ENCODE peak calls at places on chromosome 22, in five cellular contexts. B is HepG2, M is K562, A is GM23338, T is HCT116. K is an unnamed sample.

GRCh38 chr22:20565761-20566160 is 58.4 kb downstream of the MED15 start:
- DNase-seq in M (no peak), A (no peak), T (no peak), B (no peak), K (no peak)

GRCh38 chr22:47125603-47126002 is 363.2 kb downstream of the TBC1D22A start:
- DNase-seq in M (peak; percentile 56), B (no peak), A (peak; percentile 26), T (peak; percentile 12), K (no peak)

GRCh38 chr22:44023404-44024287 is 456 bp upstream of the PARVB start:
- DNase-seq in T (no peak), B (no peak), M (peak; percentile 75), A (peak; percentile 75), K (peak; percentile 51)

GRCh38 chr22:31926969-31927368 is 17.4 kb upstream of the YWHAH start:
- DNase-seq in M (peak; percentile 83), B (no peak), A (peak; percentile 74), T (no peak), K (no peak)

GRCh38 chr22:34135749-34136148 is 215.5 kb upstream of the LARGE1 start:
- DNase-seq in T (no peak), B (no peak), M (no peak), A (no peak), K (no peak)

GRCh38 chr22:38270091-38270972 is 2.5 kb downstream of the TMEM184B start:
- DNase-seq in T (no peak), B (no peak), A (no peak), M (no peak), K (no peak)

GRCh38 chr22:48370508-48371325 is 1457.0 kb downstream of the BRD1 start:
- DNase-seq in M (no peak), T (no peak), A (no peak), B (no peak), K (no peak)

GRCh38 chr22:44575344-44576268 is 77.6 kb upstream of the RTL6 start:
- DNase-seq in A (no peak), B (no peak), M (no peak), T (no peak), K (no peak)

GRCh38 chr22:22713416-22713815 is 69.0 kb downstream of the GGTLC2 start:
- DNase-seq in T (no peak), B (no peak), M (no peak), A (no peak), K (no peak)

GRCh38 chr22:24827305-24827704 is 21.3 kb downstream of the SGSM1 start:
- DNase-seq in B (no peak), M (no peak), T (no peak), A (no peak), K (no peak)

GRCh38 chr22:27203276-27203660 is 545.9 kb downstream of the MIAT start:
- DNase-seq in A (no peak), B (no peak), T (no peak), M (no peak), K (no peak)

GRCh38 chr22:29233503-29233902 is 27.8 kb downstream of the EMID1 start:
- DNase-seq in B (no peak), M (no peak), T (no peak), A (no peak), K (no peak)

GRCh38 chr22:25827415-25827814 is 85.4 kb downstream of the MYO18B start:
- DNase-seq in M (no peak), T (no peak), B (no peak), A (no peak), K (no peak)

GRCh38 chr22:22687638-22688500 is 43.5 kb downstream of the GGTLC2 start:
- DNase-seq in A (peak; percentile 63), B (peak; percentile 43), T (no peak), M (peak; percentile 90), K (peak; percentile 67)

GRCh38 chr22:44316393-44317162 is 3.8 kb upstream of the SHISAL1 start:
- DNase-seq in T (no peak), B (no peak), M (no peak), A (no peak), K (no peak)

GRCh38 chr22:47090591-47091240 is 328.3 kb downstream of the TBC1D22A start:
- DNase-seq in M (peak; percentile 58), B (no peak), A (peak; percentile 69), T (no peak), K (peak; percentile 22)

GRCh38 chr22:27174970-27175369 is 517.6 kb downstream of the MIAT start:
- DNase-seq in A (no peak), M (no peak), T (no peak), B (no peak), K (no peak)

GRCh38 chr22:21044931-21045584 is 688 bp upstream of the LRRC74B start:
- DNase-seq in A (peak; percentile 28), B (no peak), T (no peak), M (peak; percentile 75), K (no peak)

GRCh38 chr22:23155831-23156230 is 10.6 kb downstream of the RAB36 start:
- DNase-seq in M (no peak), B (no peak), A (no peak), T (no peak), K (no peak)

GRCh38 chr22:29071261-29072045 is 1.4 kb upstream of the KREMEN1 start:
- DNase-seq in A (peak; percentile 91), M (no peak), B (peak; percentile 71), T (no peak), K (no peak)

GRCh38 chr22:26287382-26288228 is 118.3 kb downstream of the SEZ6L start:
- DNase-seq in A (no peak), B (no peak), T (no peak), M (no peak), K (no peak)

GRCh38 chr22:20237480-20238440 is 30.4 kb downstream of the RTN4R start:
- DNase-seq in T (no peak), M (no peak), B (no peak), A (no peak), K (no peak)

GRCh38 chr22:48238018-48238915 is 1475.8 kb downstream of the TBC1D22A start:
- DNase-seq in T (no peak), M (no peak), A (no peak), B (no peak), K (no peak)

GRCh38 chr22:48096411-48096810 is 1334.0 kb downstream of the TBC1D22A start:
- DNase-seq in B (no peak), T (no peak), M (no peak), A (no peak), K (no peak)

DNA sequence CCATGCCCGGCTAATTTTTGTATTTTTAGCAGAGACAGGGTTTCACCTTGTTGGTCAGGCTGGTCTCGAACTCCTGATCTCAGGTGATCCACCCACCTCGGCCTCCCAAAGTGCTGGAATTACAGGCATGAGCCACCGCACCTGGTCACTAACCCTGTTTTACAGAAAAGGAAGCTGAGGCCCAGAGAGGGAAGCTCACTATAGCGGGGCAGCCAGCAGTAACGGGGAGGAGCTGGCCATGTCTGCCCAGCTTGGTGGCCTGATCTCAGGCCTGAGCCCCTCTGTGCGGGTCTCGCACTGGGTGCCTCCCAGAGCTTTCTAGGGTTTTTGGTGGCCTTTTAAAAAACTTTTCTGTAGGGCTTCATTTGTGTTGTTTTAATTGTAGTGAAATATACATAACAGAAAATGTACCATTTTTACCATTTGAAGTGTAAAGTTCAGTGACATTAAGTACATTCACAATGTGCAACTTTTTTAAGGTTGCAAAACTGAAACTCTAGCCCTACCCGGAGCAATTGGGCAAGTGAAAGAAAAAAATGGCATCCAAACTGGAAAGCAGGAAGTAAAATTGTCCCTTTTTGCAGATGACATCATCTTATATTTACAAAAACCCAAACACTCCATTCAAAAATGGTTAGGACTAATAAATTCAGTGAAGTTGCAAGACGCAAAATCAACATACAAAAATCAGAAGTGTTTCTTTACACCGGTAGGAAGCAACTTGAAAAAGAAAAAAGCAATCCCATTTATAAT is 14.5 kb upstream of the CYTH4 start:
- DNase-seq in B (no peak), M (no peak), T (no peak), A (no peak), K (no peak)
- H3K27ac ChIP-seq in B (no peak overlapping the region), M (no peak overlapping the region), T (no peak overlapping the region), A (no peak overlapping the region), K (no peak overlapping the region)

DNA sequence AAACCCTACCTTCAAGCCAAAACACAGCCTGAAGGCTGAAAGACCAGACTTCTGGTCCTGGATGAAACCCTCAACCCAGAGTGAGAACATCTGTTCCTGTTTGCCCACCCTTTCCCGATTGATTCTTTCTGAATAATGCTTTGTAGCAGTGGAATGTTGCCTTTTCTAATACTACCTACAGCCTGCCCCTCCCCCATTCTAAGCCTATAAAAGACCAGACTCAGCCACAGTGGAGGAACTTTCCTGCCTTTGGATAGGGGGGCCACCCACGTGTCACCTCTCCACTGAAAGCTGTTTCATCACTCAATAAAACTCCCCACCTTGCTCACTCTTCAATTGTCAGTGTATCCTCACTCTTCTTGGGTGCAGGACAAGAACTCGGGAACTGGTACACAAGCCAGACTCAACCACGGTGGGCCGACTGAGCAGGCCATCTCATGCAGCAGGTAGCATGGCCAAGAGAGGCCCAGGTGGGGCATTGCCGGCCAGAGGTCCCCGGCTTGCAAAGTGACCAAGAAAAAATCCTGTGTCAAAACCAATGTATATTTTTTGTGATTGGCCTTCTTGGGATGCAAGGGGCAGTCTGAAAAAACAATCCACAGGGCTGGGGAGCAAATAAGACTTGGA is 6.6 kb upstream of the APOL6 start:
- DNase-seq in T (no peak), A (peak; percentile 25), M (no peak), B (no peak), K (no peak)
- H3K4me2 ChIP-seq in T (no peak overlapping the region), A (no peak overlapping the region), M (no peak overlapping the region), B (peak overlapping the region; percentile 81), K (no peak overlapping the region)

GRCh38 chr22:45579806-45580702 is 77.4 kb downstream of the FBLN1 start:
- DNase-seq in M (no peak), A (no peak), B (no peak), T (no peak), K (no peak)
- TF ChIP-seq POLR2AphosphoS5 in M (no peak), A (no peak), B (no peak), T (no peak), K (no peak)

DNA sequence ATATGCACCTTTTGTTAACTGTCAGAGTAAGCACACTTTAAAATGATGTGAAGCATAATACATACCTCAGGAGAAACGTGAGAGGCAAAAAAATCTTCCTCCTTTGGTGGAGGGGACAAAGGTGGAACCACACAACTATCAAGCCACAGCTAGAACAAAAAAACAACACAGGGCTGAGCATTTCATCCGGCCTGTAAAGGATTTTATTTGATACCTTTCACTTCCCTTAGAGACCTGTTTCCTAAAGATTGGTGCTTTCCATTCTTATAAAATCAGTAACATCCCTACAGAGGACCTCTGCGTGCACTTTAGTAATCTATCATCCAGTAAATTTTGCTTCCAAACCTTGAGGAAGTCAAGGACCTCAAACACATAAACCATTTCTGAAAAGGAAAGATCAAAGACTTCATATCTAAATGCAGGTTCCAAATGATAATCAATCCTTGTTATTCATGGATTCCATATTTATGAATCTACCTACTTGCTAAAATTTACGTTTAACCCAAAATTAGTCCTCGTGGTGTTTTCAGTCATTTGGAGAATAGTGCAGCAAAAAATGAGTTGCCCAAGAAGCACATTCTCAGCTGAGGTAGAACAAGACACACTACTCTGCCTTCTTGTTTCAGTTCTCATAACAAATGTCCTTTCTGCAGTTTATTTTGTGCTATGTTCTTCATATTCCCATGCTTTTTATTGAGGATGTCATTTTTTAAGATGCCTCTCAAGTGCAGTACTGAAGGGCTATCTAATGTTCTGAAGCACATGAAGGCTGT is 22.7 kb downstream of the ARFGAP3 start:
- DNase-seq in B (no peak), M (no peak), A (no peak), T (no peak), K (no peak)
- H3K27ac ChIP-seq in B (no peak overlapping the region), M (no peak overlapping the region), A (no peak overlapping the region), T (no peak overlapping the region), K (no peak overlapping the region)

GRCh38 chr22:30626413-30626812 is 9.2 kb upstream of the SLC35E4 start:
- DNase-seq in M (no peak), T (no peak), A (no peak), B (no peak), K (no peak)
- H3K4me2 ChIP-seq in M (no peak overlapping the region), T (no peak overlapping the region), A (no peak overlapping the region), B (no peak overlapping the region), K (no peak overlapping the region)

GRCh38 chr22:41445171-41446056 is 1.2 kb downstream of the TOB2 start:
- DNase-seq in M (no peak), T (no peak), B (no peak), A (peak; percentile 71), K (peak; percentile 41)
- TF ChIP-seq POLR2AphosphoS5 in M (no peak), T (no peak), B (no peak), A (no peak), K (no peak)

K was measured in endothelial cell of umbilical vein.